ENCODE peak calls at places on chromosomes 6 and 20, in eight cellular contexts. One of them, this sample, is unnamed.

GRCh38 chr6:168418151-168418551 is 22.8 kb upstream of the SMOC2 start:
- DNase-seq in breast epithelium: no peak
- DNase-seq in AG09309: no peak
- DNase-seq in AG09319: no peak
- DNase-seq in hepatocyte: no peak
- DNase-seq in RWPE1: no peak
- DNase-seq in foreskin fibroblast: no peak
- DNase-seq in MCF 10A: no peak
- DNase-seq in this sample: no peak

GRCh38 chr20:17850674-17851006 is 118.0 kb downstream of the SNX5 start:
- DNase-seq in foreskin fibroblast: no peak
- DNase-seq in hepatocyte: no peak
- DNase-seq in AG09319: no peak
- DNase-seq in AG09309: no peak
- DNase-seq in breast epithelium: no peak
- DNase-seq in RWPE1: no peak
- DNase-seq in MCF 10A: no peak
- DNase-seq in this sample: no peak

GRCh38 chr6:37382954-37383353 is 29.2 kb downstream of the RNF8 start:
- DNase-seq in MCF 10A: no peak
- DNase-seq in breast epithelium: no peak
- DNase-seq in foreskin fibroblast: no peak
- DNase-seq in AG09319: no peak
- DNase-seq in hepatocyte: no peak
- DNase-seq in AG09309: no peak
- DNase-seq in RWPE1: no peak
- DNase-seq in this sample: no peak

GRCh38 chr6:90370493-90370959 is 73.9 kb upstream of the BACH2 start:
- DNase-seq in breast epithelium: no peak
- DNase-seq in RWPE1: no peak
- DNase-seq in foreskin fibroblast: peak
- DNase-seq in hepatocyte: peak
- DNase-seq in MCF 10A: no peak
- DNase-seq in AG09319: no peak
- DNase-seq in AG09309: no peak
- DNase-seq in this sample: no peak

GRCh38 chr6:105798057-105798456 is 288.1 kb upstream of the PRDM1 start:
- DNase-seq in RWPE1: no peak
- DNase-seq in AG09309: peak
- DNase-seq in MCF 10A: peak
- DNase-seq in foreskin fibroblast: peak
- DNase-seq in breast epithelium: no peak
- DNase-seq in AG09319: peak
- DNase-seq in hepatocyte: no peak
- DNase-seq in this sample: no peak

GRCh38 chr6:3385660-3386151 is 71.1 kb downstream of the SLC22A23 start:
- DNase-seq in MCF 10A: no peak
- DNase-seq in AG09319: no peak
- DNase-seq in RWPE1: no peak
- DNase-seq in AG09309: no peak
- DNase-seq in foreskin fibroblast: no peak
- DNase-seq in hepatocyte: no peak
- DNase-seq in breast epithelium: no peak
- DNase-seq in this sample: no peak

GRCh38 chr6:25991785-25992412 is 29.3 kb downstream of the TRIM38 start:
- DNase-seq in RWPE1: peak
- DNase-seq in AG09309: no peak
- DNase-seq in AG09319: no peak
- DNase-seq in hepatocyte: peak
- DNase-seq in foreskin fibroblast: peak
- DNase-seq in MCF 10A: peak
- DNase-seq in breast epithelium: peak
- DNase-seq in this sample: peak

GRCh38 chr6:137893726-137894125 is 26.7 kb downstream of the TNFAIP3 start:
- DNase-seq in hepatocyte: no peak
- DNase-seq in RWPE1: peak
- DNase-seq in MCF 10A: no peak
- DNase-seq in breast epithelium: no peak
- DNase-seq in AG09319: no peak
- DNase-seq in foreskin fibroblast: peak
- DNase-seq in AG09309: no peak
- DNase-seq in this sample: no peak

GRCh38 chr6:53869964-53870363 is 75.2 kb downstream of the LRRC1 start:
- DNase-seq in hepatocyte: peak
- DNase-seq in AG09319: no peak
- DNase-seq in MCF 10A: no peak
- DNase-seq in breast epithelium: no peak
- DNase-seq in AG09309: no peak
- DNase-seq in foreskin fibroblast: no peak
- DNase-seq in RWPE1: no peak
- DNase-seq in this sample: no peak

GRCh38 chr6:24064106-24064505 is 61.9 kb upstream of the NRSN1 start:
- DNase-seq in hepatocyte: peak
- DNase-seq in AG09319: no peak
- DNase-seq in AG09309: no peak
- DNase-seq in MCF 10A: peak
- DNase-seq in RWPE1: no peak
- DNase-seq in breast epithelium: no peak
- DNase-seq in foreskin fibroblast: no peak
- DNase-seq in this sample: peak

GRCh38 chr6:55293116-55293515 is 34.2 kb upstream of the GFRAL start:
- DNase-seq in AG09319: no peak
- DNase-seq in breast epithelium: no peak
- DNase-seq in hepatocyte: peak
- DNase-seq in AG09309: no peak
- DNase-seq in MCF 10A: peak
- DNase-seq in RWPE1: peak
- DNase-seq in foreskin fibroblast: peak
- DNase-seq in this sample: no peak

GRCh38 chr6:77445214-77445613 is 18.1 kb downstream of the HTR1B start:
- DNase-seq in foreskin fibroblast: no peak
- DNase-seq in MCF 10A: no peak
- DNase-seq in hepatocyte: no peak
- DNase-seq in RWPE1: no peak
- DNase-seq in AG09309: no peak
- DNase-seq in AG09319: no peak
- DNase-seq in breast epithelium: no peak
- DNase-seq in this sample: no peak

GRCh38 chr6:163086563-163086895 is 328.0 kb upstream of the QKI start:
- DNase-seq in foreskin fibroblast: no peak
- DNase-seq in hepatocyte: no peak
- DNase-seq in AG09319: no peak
- DNase-seq in breast epithelium: no peak
- DNase-seq in AG09309: no peak
- DNase-seq in RWPE1: no peak
- DNase-seq in MCF 10A: no peak
- DNase-seq in this sample: no peak

GRCh38 chr6:43924222-43924702 is 154.3 kb downstream of the VEGFA start:
- DNase-seq in AG09319: no peak
- DNase-seq in RWPE1: no peak
- DNase-seq in foreskin fibroblast: no peak
- DNase-seq in MCF 10A: peak
- DNase-seq in hepatocyte: no peak
- DNase-seq in AG09309: no peak
- DNase-seq in breast epithelium: peak
- DNase-seq in this sample: no peak

GRCh38 chr6:127606131-127606562 is 29.2 kb downstream of the C6orf58 start:
- DNase-seq in RWPE1: peak
- DNase-seq in foreskin fibroblast: peak
- DNase-seq in AG09319: peak
- DNase-seq in hepatocyte: peak
- DNase-seq in MCF 10A: peak
- DNase-seq in breast epithelium: no peak
- DNase-seq in AG09309: peak
- DNase-seq in this sample: peak

GRCh38 chr20:56925696-56926101 is 296.6 kb downstream of the TFAP2C start:
- DNase-seq in MCF 10A: no peak
- DNase-seq in breast epithelium: no peak
- DNase-seq in AG09309: no peak
- DNase-seq in foreskin fibroblast: peak
- DNase-seq in hepatocyte: no peak
- DNase-seq in AG09319: no peak
- DNase-seq in RWPE1: no peak
- DNase-seq in this sample: no peak

GRCh38 chr6:33278392-33278741 is 1.4 kb downstream of the B3GALT4 start:
- DNase-seq in AG09309: no peak
- DNase-seq in hepatocyte: no peak
- DNase-seq in breast epithelium: no peak
- DNase-seq in AG09319: no peak
- DNase-seq in RWPE1: no peak
- DNase-seq in MCF 10A: no peak
- DNase-seq in foreskin fibroblast: peak
- DNase-seq in this sample: no peak

GRCh38 chr6:33276864-33277662 is at the start of gene B3GALT4:
- DNase-seq in AG09309: no peak
- DNase-seq in AG09319: no peak
- DNase-seq in breast epithelium: peak
- DNase-seq in MCF 10A: peak
- DNase-seq in foreskin fibroblast: peak
- DNase-seq in RWPE1: peak
- DNase-seq in hepatocyte: peak
- DNase-seq in this sample: peak

GRCh38 chr6:33278810-33279209 is 1.9 kb downstream of the B3GALT4 start:
- DNase-seq in AG09319: no peak
- DNase-seq in breast epithelium: no peak
- DNase-seq in MCF 10A: no peak
- DNase-seq in AG09309: no peak
- DNase-seq in RWPE1: no peak
- DNase-seq in foreskin fibroblast: no peak
- DNase-seq in hepatocyte: no peak
- DNase-seq in this sample: no peak

GRCh38 chr6:33276581-33276863 is 401 bp upstream of the B3GALT4 start:
- DNase-seq in hepatocyte: no peak
- DNase-seq in AG09319: no peak
- DNase-seq in MCF 10A: no peak
- DNase-seq in RWPE1: peak
- DNase-seq in foreskin fibroblast: no peak
- DNase-seq in breast epithelium: no peak
- DNase-seq in AG09309: no peak
- DNase-seq in this sample: no peak

DNA sequence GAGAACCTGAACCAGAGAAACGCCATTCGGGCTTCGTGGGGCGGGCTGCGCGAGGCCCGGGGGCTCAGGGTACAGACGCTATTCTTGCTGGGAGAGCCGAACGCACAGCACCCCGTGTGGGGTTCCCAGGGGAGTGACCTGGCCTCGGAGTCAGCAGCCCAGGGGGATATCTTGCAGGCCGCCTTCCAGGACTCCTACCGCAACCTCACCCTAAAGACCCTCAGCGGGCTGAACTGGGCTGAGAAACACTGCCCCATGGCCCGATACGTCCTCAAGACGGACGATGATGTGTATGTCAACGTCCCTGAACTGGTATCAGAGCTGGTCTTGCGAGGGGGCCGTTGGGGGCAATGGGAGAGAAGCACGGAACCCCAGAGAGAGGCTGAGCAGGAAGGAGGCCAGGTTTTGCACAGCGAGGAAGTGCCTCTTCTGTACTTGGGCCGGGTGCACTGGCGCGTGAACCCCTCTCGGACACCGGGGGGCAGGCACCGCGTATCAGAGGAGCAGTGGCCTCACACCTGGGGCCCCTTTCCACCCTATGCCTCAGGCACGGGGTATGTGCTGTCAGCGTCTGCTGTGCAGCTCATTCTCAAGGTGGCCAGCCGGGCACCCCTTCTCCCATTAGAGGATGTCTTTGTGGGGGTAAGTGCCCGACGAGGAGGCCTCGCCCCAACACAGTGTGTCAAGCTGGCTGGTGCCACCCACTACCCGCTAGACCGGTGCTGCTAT is 904 bp downstream of the B3GALT4 start:
- DNase-seq in AG09309: no peak
- DNase-seq in RWPE1: no peak
- DNase-seq in MCF 10A: no peak
- DNase-seq in breast epithelium: no peak
- DNase-seq in AG09319: no peak
- DNase-seq in foreskin fibroblast: peak
- DNase-seq in hepatocyte: peak
- DNase-seq in this sample: peak
- TF ChIP-seq CTCF in AG09309: no peak
- TF ChIP-seq CTCF in RWPE1: no peak
- TF ChIP-seq CTCF in MCF 10A: peak
- TF ChIP-seq CTCF in breast epithelium: no peak
- TF ChIP-seq CTCF in AG09319: no peak
- TF ChIP-seq CTCF in foreskin fibroblast: no peak
- TF ChIP-seq CTCF in hepatocyte: no peak
- TF ChIP-seq CTCF in this sample: peak

DNA sequence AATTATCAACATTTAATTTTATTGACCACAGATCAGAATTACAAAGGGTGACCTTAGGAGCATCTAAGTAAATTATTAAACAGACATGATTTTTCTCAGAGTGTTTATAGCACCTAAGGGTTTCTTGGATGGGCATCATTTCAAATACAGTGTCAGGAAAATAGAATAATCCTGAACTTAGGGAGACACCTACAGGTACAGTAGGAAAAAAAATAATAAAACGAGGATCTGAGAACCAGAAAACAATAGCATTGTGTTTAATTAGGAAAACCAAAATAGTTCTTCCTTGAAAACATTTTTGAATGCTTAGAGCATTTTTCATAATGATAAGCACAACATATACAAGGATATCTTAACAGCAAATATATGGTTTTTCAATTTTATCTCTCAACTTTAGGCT is 39.2 kb downstream of the MMUT start:
- DNase-seq in breast epithelium: no peak
- DNase-seq in hepatocyte: peak
- DNase-seq in RWPE1: peak
- DNase-seq in foreskin fibroblast: peak
- DNase-seq in AG09309: no peak
- DNase-seq in AG09319: no peak
- DNase-seq in MCF 10A: peak
- DNase-seq in this sample: no peak
- TF ChIP-seq CTCF in breast epithelium: no peak
- TF ChIP-seq CTCF in hepatocyte: peak
- TF ChIP-seq CTCF in RWPE1: peak
- TF ChIP-seq CTCF in foreskin fibroblast: no peak
- TF ChIP-seq CTCF in AG09309: peak
- TF ChIP-seq CTCF in AG09319: no peak
- TF ChIP-seq CTCF in MCF 10A: peak
- TF ChIP-seq CTCF in this sample: peak

DNA sequence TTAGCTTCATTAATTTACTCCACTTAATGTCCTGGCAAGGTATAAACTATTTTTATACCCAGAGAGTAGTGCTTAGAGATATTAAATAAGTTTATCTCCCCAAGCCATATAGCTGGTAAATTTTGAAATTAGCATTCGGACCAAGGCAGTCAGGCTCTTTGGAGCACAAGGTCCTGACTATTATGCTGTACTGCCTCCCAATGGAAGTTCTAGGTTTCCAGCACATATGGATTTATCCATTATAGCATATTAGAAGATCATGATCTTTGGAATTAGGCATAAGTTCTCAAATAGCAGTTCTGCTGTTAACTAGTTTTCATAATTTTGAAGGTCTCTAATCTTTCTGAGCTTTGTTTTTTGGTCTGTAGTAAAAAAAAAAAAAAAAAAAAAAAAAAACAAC is 835.3 kb upstream of the EPHA7 start:
- DNase-seq in AG09319: no peak
- DNase-seq in breast epithelium: no peak
- DNase-seq in AG09309: no peak
- DNase-seq in hepatocyte: no peak
- DNase-seq in MCF 10A: peak
- DNase-seq in foreskin fibroblast: no peak
- DNase-seq in RWPE1: no peak
- DNase-seq in this sample: no peak
- TF ChIP-seq CTCF in AG09319: no peak
- TF ChIP-seq CTCF in breast epithelium: no peak
- TF ChIP-seq CTCF in AG09309: no peak
- TF ChIP-seq CTCF in hepatocyte: peak
- TF ChIP-seq CTCF in MCF 10A: peak
- TF ChIP-seq CTCF in foreskin fibroblast: no peak
- TF ChIP-seq CTCF in RWPE1: no peak
- TF ChIP-seq CTCF in this sample: no peak

GRCh38 chr20:59656417-59656816 is 52.1 kb downstream of the PHACTR3 start:
- DNase-seq in MCF 10A: no peak
- DNase-seq in AG09319: no peak
- DNase-seq in foreskin fibroblast: no peak
- DNase-seq in breast epithelium: no peak
- DNase-seq in AG09309: no peak
- DNase-seq in RWPE1: no peak
- DNase-seq in hepatocyte: no peak
- DNase-seq in this sample: no peak
- TF ChIP-seq CTCF in MCF 10A: no peak
- TF ChIP-seq CTCF in AG09319: no peak
- TF ChIP-seq CTCF in foreskin fibroblast: no peak
- TF ChIP-seq CTCF in breast epithelium: no peak
- TF ChIP-seq CTCF in AG09309: no peak
- TF ChIP-seq CTCF in RWPE1: peak
- TF ChIP-seq CTCF in hepatocyte: no peak
- TF ChIP-seq CTCF in this sample: no peak

This sample was measured in Calu3.